ENCODE peak calls at places on chromosomes 12 and 14, in four cellular contexts. E is dorsolateral prefrontal cortex, H is HepG2, V is mesenchymal stem cell. P is an unnamed sample. For H3K27me3, the result is how much of the 10 kb centered on the place peaks cover.

GRCh38 chr12:16475521-16475920 is 128.1 kb downstream of the MGST1 start:
- DNase-seq in E (no peak), H (no peak), V (no peak), P (no peak)

GRCh38 chr12:106551410-106551809 is 31.4 kb upstream of the RFX4 start:
- DNase-seq in E (no peak), H (peak), V (no peak), P (no peak)

GRCh38 chr12:120292411-120292660 is 633 bp upstream of the RNU4-2 start:
- DNase-seq in E (no peak), H (no peak), V (no peak), P (no peak)

GRCh38 chr12:59185291-59185690 is 265.0 kb upstream of the LRIG3 start:
- DNase-seq in E (no peak), H (no peak), V (no peak), P (no peak)

GRCh38 chr12:121786441-121786825 is 7.1 kb downstream of the RHOF start:
- DNase-seq in E (no peak), H (peak), V (peak), P (peak)

GRCh38 chr12:99049774-99050173 is 404.7 kb downstream of the APAF1 start:
- DNase-seq in E (no peak), H (no peak), V (no peak), P (no peak)

GRCh38 chr14:53380041-53380440 is 226.9 kb upstream of the DDHD1 start:
- DNase-seq in E (no peak), H (no peak), V (no peak), P (no peak)

GRCh38 chr12:45130881-45131281 is 80.0 kb upstream of the DBX2 start:
- DNase-seq in E (no peak), H (peak), V (peak), P (peak)

GRCh38 chr12:111443586-111443985 is 37.9 kb downstream of the SH2B3 start:
- DNase-seq in E (no peak), H (no peak), V (peak), P (peak)

GRCh38 chr12:40692617-40693502 is 621 bp downstream of the CNTN1 start:
- DNase-seq in E (peak), H (no peak), V (no peak), P (no peak)

GRCh38 chr12:132955933-132956725 is at the start of gene ZNF605:
- DNase-seq in E (peak), H (peak), V (peak), P (peak)

DNA sequence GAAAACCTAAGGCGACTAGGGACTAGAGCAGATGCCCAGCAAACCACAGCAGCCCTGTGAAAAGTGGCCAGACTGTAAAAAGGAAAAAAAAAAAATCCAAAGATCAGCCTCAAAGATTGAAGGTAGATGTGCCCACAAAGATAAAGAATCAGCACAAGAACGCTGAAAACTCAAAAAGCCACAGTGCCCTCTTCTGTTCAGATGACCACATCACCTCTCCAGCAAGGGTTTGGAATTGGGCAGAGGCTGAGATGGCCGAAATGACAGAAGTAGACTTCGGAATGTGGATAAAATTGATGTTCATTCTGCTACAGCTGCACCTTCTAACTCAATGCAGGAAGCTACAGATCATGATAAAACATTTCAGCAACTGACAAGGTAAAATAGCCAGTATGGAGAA is 154.4 kb downstream of the GPHN start:
- DNase-seq in E (no peak), H (peak), V (peak), P (no peak)
- H3K27me3 ChIP-seq in E (under half), H (under half), V (under half), P (under half)

GRCh38 chr12:6180300-6181051 is 19.7 kb upstream of the CD9 start:
- DNase-seq in E (no peak), H (peak), V (peak), P (peak)

GRCh38 chr12:6181166-6181565 is 19.0 kb upstream of the CD9 start:
- DNase-seq in E (no peak), H (no peak), V (no peak), P (no peak)

GRCh38 chr12:6183689-6184441 is 16.3 kb upstream of the CD9 start:
- DNase-seq in E (no peak), H (peak), V (peak), P (peak)

GRCh38 chr12:6181583-6182278 is 18.5 kb upstream of the CD9 start:
- DNase-seq in E (no peak), H (no peak), V (peak), P (no peak)

GRCh38 chr12:6182279-6182898 is 17.8 kb upstream of the CD9 start:
- DNase-seq in E (no peak), H (peak), V (peak), P (no peak)
- H3K4me3 ChIP-seq in E (no peak), H (peak), V (peak), P (no peak)

GRCh38 chr12:94168041-94168440 is 19.7 kb downstream of the PLXNC1 start:
- DNase-seq in E (no peak), H (no peak), V (no peak), P (no peak)

GRCh38 chr12:94167071-94167806 is 18.9 kb downstream of the PLXNC1 start:
- DNase-seq in E (no peak), H (no peak), V (no peak), P (no peak)

GRCh38 chr12:94163850-94164249 is 15.5 kb downstream of the PLXNC1 start:
- DNase-seq in E (no peak), H (no peak), V (no peak), P (no peak)

GRCh38 chr12:94165152-94165551 is 16.8 kb downstream of the PLXNC1 start:
- DNase-seq in E (no peak), H (no peak), V (no peak), P (no peak)

DNA sequence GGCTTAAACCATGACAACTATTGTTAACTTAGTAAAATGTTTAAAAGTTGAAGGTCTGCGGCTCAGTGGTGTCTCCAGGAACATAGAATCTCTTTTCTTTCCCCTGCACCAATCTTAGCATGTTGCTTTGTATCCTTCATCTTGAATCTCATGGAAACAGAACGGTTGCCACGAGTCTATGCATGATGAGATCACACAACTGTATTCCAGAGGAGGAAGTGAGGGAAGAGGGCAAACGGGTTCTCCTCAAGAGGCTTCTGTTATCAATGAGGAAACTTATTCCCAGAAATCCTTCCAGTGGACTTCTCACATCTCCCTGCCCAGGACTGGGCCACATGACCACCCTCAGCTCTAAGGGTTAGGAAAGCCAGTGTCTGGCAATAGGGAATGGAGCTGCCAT is 17.3 kb downstream of the PLXNC1 start:
- DNase-seq in E (no peak), H (no peak), V (no peak), P (no peak)
- H3K27me3 ChIP-seq in E (under half), H (under half), V (under half), P (under half)

GRCh38 chr14:22380511-22381455 is 208.2 kb downstream of the DAD1 start:
- DNase-seq in E (no peak), H (no peak), V (peak), P (peak)
- H3K4me3 ChIP-seq in E (no peak), H (no peak), V (peak), P (no peak)